ENCODE peak calls at places on chromosome 1, in four cellular contexts. D, Z, O and N are unnamed samples.

GRCh38 chr1:12245116-12245515 is 15.3 kb downstream of the VPS13D start:
- DNase-seq in O (no peak), D (no peak), Z (no peak), N (no peak)

GRCh38 chr1:67559222-67559700 is 125.7 kb upstream of the GADD45A start:
- DNase-seq in D (no peak), Z (peak; percentile 45), O (no peak), N (no peak)

GRCh38 chr1:38527373-38527966 is 332.1 kb downstream of the RRAGC start:
- DNase-seq in D (peak; percentile 28), O (peak; percentile 34), Z (no peak), N (peak; percentile 47)

GRCh38 chr1:241706967-241707366 is 54.9 kb downstream of the WDR64 start:
- DNase-seq in Z (no peak), D (no peak), O (no peak), N (peak; percentile 80)

GRCh38 chr1:53725238-53725689 is 13.7 kb downstream of the GLIS1 start:
- DNase-seq in Z (no peak), D (no peak), O (no peak), N (no peak)

GRCh38 chr1:39378377-39378776 is 113.1 kb upstream of the BMP8A start:
- DNase-seq in O (peak; percentile 60), D (no peak), Z (no peak), N (no peak)

GRCh38 chr1:67053535-67053784 is 488 bp downstream of the SLC35D1 start:
- DNase-seq in Z (peak; percentile 69), D (no peak), O (no peak), N (peak; percentile 26)

GRCh38 chr1:93180723-93181613 is at the start of gene CCDC18:
- DNase-seq in D (no peak), Z (peak; percentile 10), O (no peak), N (peak; percentile 54)

GRCh38 chr1:54810144-54810942 is 9.2 kb upstream of the TTC22 start:
- DNase-seq in O (peak; percentile 90), Z (peak; percentile 32), D (peak; percentile 55), N (peak; percentile 46)

GRCh38 chr1:67564193-67564592 is 120.8 kb upstream of the GADD45A start:
- DNase-seq in O (no peak), Z (peak; percentile 66), D (no peak), N (no peak)

GRCh38 chr1:105997516-105997915 is 1059.0 kb upstream of the PRMT6 start:
- DNase-seq in D (no peak), O (no peak), Z (no peak), N (no peak)

GRCh38 chr1:18667333-18667732 is 36.7 kb downstream of the PAX7 start:
- DNase-seq in Z (no peak), O (no peak), D (no peak), N (no peak)

GRCh38 chr1:50967416-50968020 is 2.5 kb upstream of the CDKN2C start:
- DNase-seq in D (no peak), Z (no peak), O (no peak), N (no peak)

GRCh38 chr1:192810253-192810880 is 1.5 kb downstream of the RGS2 start:
- DNase-seq in D (no peak), O (peak; percentile 44), Z (no peak), N (no peak)

GRCh38 chr1:226120398-226120797 is 57.9 kb downstream of the H3-3A start:
- DNase-seq in Z (no peak), O (no peak), D (no peak), N (no peak)
- H3K4me3 ChIP-seq in Z (no peak overlapping the region), O (no peak overlapping the region), D (no peak overlapping the region), N (no peak overlapping the region)

DNA sequence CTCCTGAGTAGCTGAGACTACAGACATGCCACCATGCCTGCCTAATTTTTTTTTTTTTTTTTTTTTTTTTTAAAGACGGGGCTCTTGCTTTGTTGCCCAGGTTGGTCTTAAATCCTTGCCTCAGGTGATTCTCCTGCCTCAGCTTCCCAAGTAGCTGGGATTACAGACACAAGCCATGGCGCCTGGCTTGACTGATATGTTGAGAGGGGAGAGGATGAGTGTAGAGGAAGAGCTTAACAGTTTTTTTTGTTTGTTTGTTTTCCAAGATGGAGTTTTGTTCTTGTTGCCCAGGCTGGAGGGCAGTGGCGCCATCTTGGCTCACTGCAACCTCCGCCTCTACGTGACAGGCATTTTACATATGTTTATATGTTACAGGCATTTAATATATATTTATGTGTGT is 2.5 kb downstream of the SRP9 start:
- DNase-seq in D (no peak), Z (no peak), O (no peak), N (no peak)
- H3K4me1 ChIP-seq in D (peaks cover 61% of the 10 kb centered on the region), Z (peaks cover 36% of the 10 kb centered on the region), O (peaks cover 22% of the 10 kb centered on the region), N (peaks cover 63% of the 10 kb centered on the region)

GRCh38 chr1:203475012-203475981 is at the start of gene PRELP:
- DNase-seq in Z (peak; percentile 58), D (no peak), O (peak; percentile 40), N (no peak)
- H3K4me3 ChIP-seq in Z (peak within 1 kb of the TSS; percentile 51), D (no peak within 1 kb of the TSS), O (no peak within 1 kb of the TSS), N (no peak within 1 kb of the TSS)

GRCh38 chr1:16143566-16144324 is 12.1 kb downstream of the EPHA2 start:
- DNase-seq in Z (peak; percentile 70), D (no peak), O (peak; percentile 66), N (no peak)

GRCh38 chr1:16142383-16142995 is 13.4 kb downstream of the EPHA2 start:
- DNase-seq in Z (no peak), O (no peak), D (no peak), N (no peak)

GRCh38 chr1:16140068-16140596 is 15.7 kb downstream of the EPHA2 start:
- DNase-seq in D (no peak), Z (no peak), O (no peak), N (no peak)

GRCh38 chr1:16143005-16143565 is 12.8 kb downstream of the EPHA2 start:
- DNase-seq in Z (no peak), D (no peak), O (no peak), N (no peak)

GRCh38 chr1:16141573-16142336 is 14.1 kb downstream of the EPHA2 start:
- DNase-seq in O (no peak), D (no peak), Z (peak; percentile 41), N (no peak)
- H3K4me1 ChIP-seq in O (peaks cover 27% of the 10 kb centered on the region), D (no peaks in the 10 kb centered on the region), Z (peaks cover 69% of the 10 kb centered on the region), N (peaks cover 14% of the 10 kb centered on the region)

GRCh38 chr1:207286747-207287528 is 34.5 kb upstream of the CD55 start:
- DNase-seq in D (no peak), Z (no peak), O (no peak), N (no peak)
- H3K4me3 ChIP-seq in D (no peak overlapping the region), Z (no peak overlapping the region), O (no peak overlapping the region), N (no peak overlapping the region)

DNA sequence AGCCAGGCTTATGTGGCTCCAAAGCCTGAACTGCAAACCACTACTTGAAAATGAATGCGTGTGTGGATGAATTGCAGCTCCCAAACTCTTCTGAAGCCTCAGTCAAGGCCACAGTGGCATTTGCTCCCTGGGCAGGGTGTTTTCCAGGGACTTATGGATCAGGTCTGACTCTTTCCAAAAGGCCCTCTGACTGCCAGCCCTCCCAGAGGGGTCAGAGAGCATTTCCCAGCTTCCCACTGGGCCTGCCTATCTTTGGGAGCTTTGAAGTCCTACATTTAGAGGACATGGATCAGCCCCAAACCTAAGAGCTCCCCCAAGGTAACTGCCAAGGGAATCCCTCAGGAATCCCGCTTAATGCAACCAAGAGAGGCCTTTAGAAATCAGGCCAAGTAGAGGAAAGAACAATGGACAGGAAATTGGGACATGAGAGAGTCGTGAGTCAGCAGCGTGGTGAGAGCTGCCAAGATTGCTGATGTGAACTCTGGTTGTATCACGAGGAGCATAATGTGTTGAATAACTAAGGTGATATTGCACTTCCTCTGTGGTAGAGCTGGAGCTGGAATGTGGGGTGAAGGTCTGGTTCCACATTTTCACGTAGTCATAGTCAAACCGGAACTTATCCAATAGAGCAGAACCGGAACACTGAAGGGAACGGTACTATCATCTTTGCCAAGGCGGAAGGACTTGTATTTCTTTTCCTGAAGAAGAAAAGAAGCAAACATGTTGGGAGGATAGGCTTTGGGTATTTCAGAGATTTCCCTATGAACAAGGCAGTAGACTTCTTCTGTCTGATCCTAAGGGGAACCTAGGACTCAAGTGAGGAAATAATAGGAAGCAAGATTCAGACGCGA is 99.4 kb upstream of the JUN start:
- DNase-seq in D (no peak), Z (peak; percentile 69), O (peak; percentile 68), N (no peak)
- H3K4me1 ChIP-seq in D (no peaks in the 10 kb centered on the region), Z (peaks cover 13% of the 10 kb centered on the region), O (peaks cover 46% of the 10 kb centered on the region), N (peaks cover 30% of the 10 kb centered on the region)

GRCh38 chr1:28510350-28511223 is 4.7 kb downstream of the RCC1 start:
- DNase-seq in O (no peak), D (no peak), Z (no peak), N (no peak)
- H3K4me3 ChIP-seq in O (no peak overlapping the region), D (peak overlapping the region; percentile 91), Z (no peak overlapping the region), N (peak overlapping the region; percentile 55)